ENCODE peak calls at places on chromosomes 3 and 15, in eight cellular contexts. One of them, this sample, is unnamed.

GRCh38 chr3:143090486-143090885 is 29.1 kb upstream of the CHST2 start:
- DNase-seq in cardiac muscle cell: no peak
- DNase-seq in OCI-LY7: no peak
- DNase-seq in left lung: no peak
- DNase-seq in iPS DF 6.9: no peak
- DNase-seq in CD4-positive, CD25-positive, alpha-beta regulatory T cell: no peak
- DNase-seq in pancreas: no peak
- DNase-seq in Peyer's patch: no peak
- DNase-seq in this sample: no peak

GRCh38 chr15:99096173-99096893 is 8.5 kb upstream of the SYNM start:
- DNase-seq in iPS DF 6.9: no peak
- DNase-seq in CD4-positive, CD25-positive, alpha-beta regulatory T cell: no peak
- DNase-seq in cardiac muscle cell: no peak
- DNase-seq in left lung: no peak
- DNase-seq in Peyer's patch: no peak
- DNase-seq in OCI-LY7: no peak
- DNase-seq in pancreas: no peak
- DNase-seq in this sample: no peak

GRCh38 chr3:133135303-133135702 is 97.1 kb downstream of the TMEM108 start:
- DNase-seq in Peyer's patch: no peak
- DNase-seq in OCI-LY7: no peak
- DNase-seq in left lung: no peak
- DNase-seq in cardiac muscle cell: no peak
- DNase-seq in CD4-positive, CD25-positive, alpha-beta regulatory T cell: no peak
- DNase-seq in iPS DF 6.9: no peak
- DNase-seq in pancreas: no peak
- DNase-seq in this sample: no peak

GRCh38 chr3:113008117-113008516 is 17.3 kb downstream of the GTPBP8 start:
- DNase-seq in pancreas: no peak
- DNase-seq in CD4-positive, CD25-positive, alpha-beta regulatory T cell: no peak
- DNase-seq in OCI-LY7: no peak
- DNase-seq in cardiac muscle cell: peak; percentile 56
- DNase-seq in left lung: no peak
- DNase-seq in Peyer's patch: no peak
- DNase-seq in iPS DF 6.9: no peak
- DNase-seq in this sample: no peak

GRCh38 chr15:56919708-56920637 is 1.5 kb downstream of the TCF12 start:
- DNase-seq in iPS DF 6.9: no peak
- DNase-seq in OCI-LY7: peak; percentile 59
- DNase-seq in cardiac muscle cell: peak; percentile 41
- DNase-seq in Peyer's patch: no peak
- DNase-seq in pancreas: peak; percentile 65
- DNase-seq in left lung: peak; percentile 83
- DNase-seq in CD4-positive, CD25-positive, alpha-beta regulatory T cell: peak; percentile 44
- DNase-seq in this sample: no peak

GRCh38 chr3:106611841-106612240 is 743.0 kb upstream of the CBLB start:
- DNase-seq in iPS DF 6.9: no peak
- DNase-seq in cardiac muscle cell: peak; percentile 71
- DNase-seq in OCI-LY7: no peak
- DNase-seq in left lung: no peak
- DNase-seq in pancreas: no peak
- DNase-seq in CD4-positive, CD25-positive, alpha-beta regulatory T cell: no peak
- DNase-seq in Peyer's patch: no peak
- DNase-seq in this sample: no peak

GRCh38 chr15:73858062-73858461 is 15.3 kb upstream of the TBC1D21 start:
- DNase-seq in iPS DF 6.9: no peak
- DNase-seq in pancreas: no peak
- DNase-seq in Peyer's patch: no peak
- DNase-seq in OCI-LY7: no peak
- DNase-seq in CD4-positive, CD25-positive, alpha-beta regulatory T cell: no peak
- DNase-seq in cardiac muscle cell: no peak
- DNase-seq in left lung: no peak
- DNase-seq in this sample: no peak

GRCh38 chr3:95280711-95281352 is 1218.0 kb downstream of the NSUN3 start:
- DNase-seq in iPS DF 6.9: no peak
- DNase-seq in OCI-LY7: no peak
- DNase-seq in CD4-positive, CD25-positive, alpha-beta regulatory T cell: no peak
- DNase-seq in Peyer's patch: no peak
- DNase-seq in left lung: no peak
- DNase-seq in pancreas: no peak
- DNase-seq in cardiac muscle cell: no peak
- DNase-seq in this sample: no peak

DNA sequence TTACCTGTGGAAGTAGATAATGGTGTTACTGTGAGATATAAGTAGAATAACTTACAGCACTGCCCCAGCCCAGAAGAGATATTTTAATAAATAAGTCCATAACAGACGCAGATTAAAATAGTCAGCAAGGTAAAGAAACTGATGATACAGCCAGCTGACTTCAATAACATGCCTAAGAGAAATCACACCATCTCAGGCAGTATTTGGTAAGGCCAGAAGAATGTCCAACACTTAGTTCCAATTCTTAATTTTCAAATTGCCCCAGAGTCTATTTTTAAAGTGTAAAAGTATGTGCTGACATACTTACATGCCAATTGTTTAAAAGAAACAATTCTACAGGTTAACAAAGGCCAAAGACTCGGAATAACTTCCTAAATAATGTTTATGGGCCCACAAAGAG is 1.6 kb downstream of the GNB4 start:
- DNase-seq in Peyer's patch: no peak
- DNase-seq in pancreas: no peak
- DNase-seq in CD4-positive, CD25-positive, alpha-beta regulatory T cell: no peak
- DNase-seq in iPS DF 6.9: no peak
- DNase-seq in cardiac muscle cell: peak; percentile 19
- DNase-seq in left lung: no peak
- DNase-seq in OCI-LY7: no peak
- DNase-seq in this sample: no peak
- H3K4me3 ChIP-seq in Peyer's patch: no peak overlapping the region
- H3K4me3 ChIP-seq in pancreas: no peak overlapping the region
- H3K4me3 ChIP-seq in CD4-positive, CD25-positive, alpha-beta regulatory T cell: no peak overlapping the region
- H3K4me3 ChIP-seq in iPS DF 6.9: no peak overlapping the region
- H3K4me3 ChIP-seq in cardiac muscle cell: peak overlapping the region; percentile 77
- H3K4me3 ChIP-seq in left lung: peak overlapping the region; percentile 82
- H3K4me3 ChIP-seq in OCI-LY7: no peak overlapping the region
- H3K4me3 ChIP-seq in this sample: peak overlapping the region; percentile 60

DNA sequence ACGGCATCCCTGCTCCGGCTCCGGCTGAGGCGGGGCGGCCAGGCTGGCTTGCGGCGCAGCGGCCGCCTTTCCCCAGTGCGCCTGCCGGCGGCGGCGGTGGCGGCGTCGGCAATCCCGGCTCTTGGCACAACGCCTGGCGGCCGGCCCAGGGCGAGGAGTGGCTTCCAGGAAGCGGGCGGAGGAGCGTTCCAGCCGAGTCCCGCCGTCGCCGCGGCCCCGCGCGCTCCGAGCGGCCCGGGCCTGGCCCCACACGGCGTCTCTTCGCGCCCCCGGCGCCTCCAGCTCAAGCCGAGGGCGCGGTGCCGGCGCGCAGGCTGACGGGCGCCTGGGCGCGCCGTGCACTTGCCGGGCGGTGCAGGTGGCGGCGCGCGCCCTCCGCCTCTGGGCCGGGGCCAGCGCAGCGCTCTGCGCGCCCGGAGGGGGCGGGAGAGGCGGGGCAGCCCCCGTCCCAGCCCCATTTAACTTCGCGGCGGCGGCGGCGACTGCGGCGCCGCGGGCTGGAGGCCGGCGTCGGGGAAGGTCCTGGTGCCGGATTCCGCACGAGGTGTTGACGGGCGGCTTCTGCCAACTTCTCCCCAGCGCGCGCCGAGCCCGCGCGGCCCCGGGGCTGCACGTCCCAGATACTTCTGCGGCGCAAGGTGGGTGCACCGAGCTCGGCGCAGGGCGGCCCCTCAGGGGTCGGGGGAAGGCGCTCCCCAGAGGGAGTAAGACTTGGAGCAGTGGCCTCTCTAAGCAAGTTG is at the start of gene ADAMTSL3:
- DNase-seq in pancreas: peak; percentile 95
- DNase-seq in left lung: peak; percentile 90
- DNase-seq in iPS DF 6.9: peak; percentile 20
- DNase-seq in CD4-positive, CD25-positive, alpha-beta regulatory T cell: no peak
- DNase-seq in cardiac muscle cell: peak; percentile 78
- DNase-seq in Peyer's patch: peak; percentile 66
- DNase-seq in OCI-LY7: no peak
- DNase-seq in this sample: no peak
- H3K4me3 ChIP-seq in pancreas: peak within 1 kb of the TSS; percentile 48
- H3K4me3 ChIP-seq in left lung: peak within 1 kb of the TSS; percentile 37
- H3K4me3 ChIP-seq in iPS DF 6.9: peak within 1 kb of the TSS; percentile 51
- H3K4me3 ChIP-seq in CD4-positive, CD25-positive, alpha-beta regulatory T cell: no peak within 1 kb of the TSS
- H3K4me3 ChIP-seq in cardiac muscle cell: peak within 1 kb of the TSS; percentile 41
- H3K4me3 ChIP-seq in Peyer's patch: peak within 1 kb of the TSS; percentile 12
- H3K4me3 ChIP-seq in OCI-LY7: no peak within 1 kb of the TSS
- H3K4me3 ChIP-seq in this sample: no peak within 1 kb of the TSS

GRCh38 chr15:71758716-71759115 is 51.6 kb upstream of the NR2E3 start:
- DNase-seq in iPS DF 6.9: no peak
- DNase-seq in pancreas: no peak
- DNase-seq in cardiac muscle cell: no peak
- DNase-seq in CD4-positive, CD25-positive, alpha-beta regulatory T cell: no peak
- DNase-seq in left lung: no peak
- DNase-seq in Peyer's patch: no peak
- DNase-seq in OCI-LY7: no peak
- DNase-seq in this sample: no peak

GRCh38 chr15:71756574-71757352 is 53.6 kb upstream of the NR2E3 start:
- DNase-seq in OCI-LY7: no peak
- DNase-seq in cardiac muscle cell: no peak
- DNase-seq in iPS DF 6.9: no peak
- DNase-seq in left lung: no peak
- DNase-seq in Peyer's patch: no peak
- DNase-seq in CD4-positive, CD25-positive, alpha-beta regulatory T cell: no peak
- DNase-seq in pancreas: no peak
- DNase-seq in this sample: no peak

GRCh38 chr15:71757741-71758530 is 52.4 kb upstream of the NR2E3 start:
- DNase-seq in OCI-LY7: no peak
- DNase-seq in pancreas: no peak
- DNase-seq in cardiac muscle cell: no peak
- DNase-seq in iPS DF 6.9: no peak
- DNase-seq in left lung: no peak
- DNase-seq in Peyer's patch: no peak
- DNase-seq in CD4-positive, CD25-positive, alpha-beta regulatory T cell: no peak
- DNase-seq in this sample: no peak

GRCh38 chr15:71760852-71761251 is 49.5 kb upstream of the NR2E3 start:
- DNase-seq in iPS DF 6.9: no peak
- DNase-seq in pancreas: no peak
- DNase-seq in CD4-positive, CD25-positive, alpha-beta regulatory T cell: no peak
- DNase-seq in left lung: no peak
- DNase-seq in Peyer's patch: no peak
- DNase-seq in cardiac muscle cell: no peak
- DNase-seq in OCI-LY7: no peak
- DNase-seq in this sample: no peak

DNA sequence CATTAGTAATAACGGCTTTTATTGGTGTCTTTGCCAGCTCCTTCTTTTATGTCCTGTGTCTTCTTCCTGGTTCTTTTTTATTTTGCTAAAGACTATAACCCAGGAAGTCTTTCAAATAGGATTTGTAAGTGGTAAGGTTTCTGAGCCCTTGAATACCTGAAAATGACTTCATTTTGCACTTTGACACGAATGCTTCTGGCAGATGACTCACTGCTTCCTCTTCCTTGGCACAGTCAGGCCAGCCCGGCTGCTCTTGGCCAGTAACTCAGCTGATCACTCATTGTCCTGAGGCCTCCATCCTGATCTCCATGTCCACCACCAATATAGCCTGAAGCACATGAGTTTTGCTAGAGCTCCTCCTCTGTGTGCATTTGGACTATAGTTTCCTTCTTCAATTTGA is 48.7 kb upstream of the NR2E3 start:
- DNase-seq in OCI-LY7: no peak
- DNase-seq in left lung: no peak
- DNase-seq in CD4-positive, CD25-positive, alpha-beta regulatory T cell: no peak
- DNase-seq in iPS DF 6.9: no peak
- DNase-seq in Peyer's patch: peak; percentile 65
- DNase-seq in cardiac muscle cell: peak; percentile 75
- DNase-seq in pancreas: no peak
- DNase-seq in this sample: no peak
- H3K4me3 ChIP-seq in OCI-LY7: no peak overlapping the region
- H3K4me3 ChIP-seq in left lung: no peak overlapping the region
- H3K4me3 ChIP-seq in CD4-positive, CD25-positive, alpha-beta regulatory T cell: no peak overlapping the region
- H3K4me3 ChIP-seq in iPS DF 6.9: no peak overlapping the region
- H3K4me3 ChIP-seq in Peyer's patch: no peak overlapping the region
- H3K4me3 ChIP-seq in cardiac muscle cell: no peak overlapping the region
- H3K4me3 ChIP-seq in pancreas: no peak overlapping the region
- H3K4me3 ChIP-seq in this sample: no peak overlapping the region

DNA sequence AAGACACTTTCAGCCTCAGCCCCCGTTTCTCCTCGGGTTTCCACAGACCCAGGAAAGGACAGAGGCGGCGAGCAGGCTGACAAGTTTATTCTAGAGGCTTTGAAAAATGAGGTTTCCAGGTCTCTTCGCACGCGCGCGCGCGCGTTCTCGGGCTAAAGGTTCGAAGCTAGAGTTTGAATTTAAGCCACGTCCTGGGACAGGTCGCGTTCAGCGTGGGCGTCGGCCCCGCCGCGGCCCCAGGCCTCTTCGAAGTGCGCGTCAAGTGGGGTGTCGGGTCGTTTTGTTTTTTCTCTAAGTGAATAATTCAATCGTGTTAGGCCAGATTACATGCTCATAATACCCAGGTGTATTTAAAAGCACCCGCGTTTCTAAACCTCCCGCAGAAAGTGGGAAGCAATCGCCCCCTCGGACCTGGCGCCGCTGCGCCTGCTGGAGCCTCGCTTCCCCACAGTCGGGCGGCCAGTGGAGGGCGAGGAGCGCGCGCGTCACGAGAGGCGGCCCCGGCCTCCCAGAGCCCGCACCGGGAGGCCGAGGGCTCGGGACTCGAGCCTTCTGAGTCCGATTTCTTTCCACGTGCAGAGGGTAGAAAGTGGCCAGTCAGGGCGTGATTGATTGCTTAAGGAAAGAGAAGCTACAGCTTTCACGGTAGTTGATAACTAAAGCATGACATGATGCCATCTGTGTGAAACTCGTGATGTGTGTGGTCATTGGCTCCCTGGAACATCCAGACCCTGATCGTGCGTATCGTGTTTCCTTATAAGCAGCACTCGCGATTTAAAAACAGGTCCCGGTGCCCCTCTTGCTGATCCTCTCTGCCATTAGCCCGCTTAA is 15.8 kb upstream of the SOX2 start:
- DNase-seq in iPS DF 6.9: no peak
- DNase-seq in left lung: peak; percentile 77
- DNase-seq in OCI-LY7: no peak
- DNase-seq in Peyer's patch: no peak
- DNase-seq in cardiac muscle cell: peak; percentile 11
- DNase-seq in CD4-positive, CD25-positive, alpha-beta regulatory T cell: no peak
- DNase-seq in pancreas: peak; percentile 51
- DNase-seq in this sample: no peak
- H3K4me3 ChIP-seq in iPS DF 6.9: peak overlapping the region; percentile 41
- H3K4me3 ChIP-seq in left lung: peak overlapping the region; percentile 28
- H3K4me3 ChIP-seq in OCI-LY7: no peak overlapping the region
- H3K4me3 ChIP-seq in Peyer's patch: peak overlapping the region; percentile 29
- H3K4me3 ChIP-seq in cardiac muscle cell: peak overlapping the region; percentile 29
- H3K4me3 ChIP-seq in CD4-positive, CD25-positive, alpha-beta regulatory T cell: no peak overlapping the region
- H3K4me3 ChIP-seq in pancreas: peak overlapping the region; percentile 21
- H3K4me3 ChIP-seq in this sample: peak overlapping the region; percentile 6

GRCh38 chr3:149648525-149648924 is 9.3 kb downstream of the WWTR1 start:
- DNase-seq in left lung: no peak
- DNase-seq in cardiac muscle cell: peak; percentile 67
- DNase-seq in OCI-LY7: no peak
- DNase-seq in CD4-positive, CD25-positive, alpha-beta regulatory T cell: no peak
- DNase-seq in Peyer's patch: no peak
- DNase-seq in iPS DF 6.9: no peak
- DNase-seq in pancreas: no peak
- DNase-seq in this sample: no peak
- H3K4me3 ChIP-seq in left lung: no peak overlapping the region
- H3K4me3 ChIP-seq in cardiac muscle cell: no peak overlapping the region
- H3K4me3 ChIP-seq in OCI-LY7: no peak overlapping the region
- H3K4me3 ChIP-seq in CD4-positive, CD25-positive, alpha-beta regulatory T cell: no peak overlapping the region
- H3K4me3 ChIP-seq in Peyer's patch: no peak overlapping the region
- H3K4me3 ChIP-seq in iPS DF 6.9: no peak overlapping the region
- H3K4me3 ChIP-seq in pancreas: no peak overlapping the region
- H3K4me3 ChIP-seq in this sample: no peak overlapping the region

GRCh38 chr3:62365311-62366092 is 7.8 kb downstream of the FEZF2 start:
- DNase-seq in cardiac muscle cell: no peak
- DNase-seq in CD4-positive, CD25-positive, alpha-beta regulatory T cell: no peak
- DNase-seq in left lung: no peak
- DNase-seq in OCI-LY7: no peak
- DNase-seq in Peyer's patch: no peak
- DNase-seq in iPS DF 6.9: no peak
- DNase-seq in pancreas: no peak
- DNase-seq in this sample: peak; percentile 96
- H3K4me3 ChIP-seq in cardiac muscle cell: no peak overlapping the region
- H3K4me3 ChIP-seq in CD4-positive, CD25-positive, alpha-beta regulatory T cell: no peak overlapping the region
- H3K4me3 ChIP-seq in left lung: no peak overlapping the region
- H3K4me3 ChIP-seq in OCI-LY7: no peak overlapping the region
- H3K4me3 ChIP-seq in Peyer's patch: no peak overlapping the region
- H3K4me3 ChIP-seq in iPS DF 6.9: no peak overlapping the region
- H3K4me3 ChIP-seq in pancreas: no peak overlapping the region
- H3K4me3 ChIP-seq in this sample: no peak overlapping the region

This sample was measured in HAP-1.